ENCODE peak calls at places on chromosomes 3 and 15, in five cellular contexts. T, Q, E, N and F are unnamed samples.

GRCh38 chr15:97984157-97984556 is 23.7 kb downstream of the ARRDC4 start:
- DNase-seq in Q (no peak), N (no peak), E (no peak), T (no peak), F (no peak)

GRCh38 chr3:141303481-141304223 is 64.7 kb upstream of the ZBTB38 start:
- DNase-seq in E (peak), T (peak), Q (peak), N (peak), F (peak)

GRCh38 chr15:79028411-79028964 is 62.1 kb downstream of the RASGRF1 start:
- DNase-seq in N (peak), T (peak), Q (peak), E (peak), F (peak)

GRCh38 chr3:119885746-119886530 is 104.0 kb downstream of the NR1I2 start:
- DNase-seq in T (no peak), N (no peak), Q (no peak), E (no peak), F (no peak)

GRCh38 chr3:180048840-180049239 is 12.1 kb upstream of the PEX5L start:
- DNase-seq in T (no peak), E (no peak), N (no peak), Q (no peak), F (no peak)

GRCh38 chr15:65981837-65982696 is 112.8 kb downstream of the RAB11A start:
- DNase-seq in T (peak), E (peak), N (peak), Q (peak), F (peak)

GRCh38 chr3:2097641-2098191 is 950 bp upstream of the CNTN4 start:
- DNase-seq in N (no peak), Q (peak), E (no peak), T (no peak), F (peak)

GRCh38 chr3:143172313-143173054 is 52.9 kb downstream of the CHST2 start:
- DNase-seq in E (no peak), N (no peak), T (no peak), Q (no peak), F (peak)

GRCh38 chr15:86138798-86139197 is 59.1 kb downstream of the AGBL1 start:
- DNase-seq in E (no peak), T (no peak), N (no peak), Q (no peak), F (no peak)

GRCh38 chr3:114557791-114558190 is 264.0 kb downstream of the TIGIT start:
- DNase-seq in E (no peak), Q (no peak), N (no peak), T (no peak), F (no peak)

GRCh38 chr15:60534546-60534945 is 55.6 kb upstream of the ICE2 start:
- DNase-seq in T (no peak), E (no peak), N (no peak), Q (no peak), F (no peak)

GRCh38 chr3:127711021-127711420 is 38.3 kb downstream of the ABTB1 start:
- DNase-seq in Q (no peak), N (no peak), T (no peak), E (no peak), F (no peak)

GRCh38 chr15:66654718-66655375 is 47.2 kb upstream of the SMAD6 start:
- DNase-seq in E (peak), N (peak), Q (peak), T (peak), F (no peak)

GRCh38 chr3:107412376-107412775 is 35.1 kb downstream of the CCDC54 start:
- DNase-seq in Q (no peak), N (no peak), E (no peak), T (no peak), F (no peak)

GRCh38 chr15:42324308-42324707 is 35.0 kb upstream of the CAPN3 start:
- DNase-seq in E (no peak), T (no peak), N (no peak), Q (no peak), F (no peak)

GRCh38 chr3:15611018-15611417 is 9.5 kb downstream of the BTD start:
- DNase-seq in T (no peak), Q (no peak), E (no peak), N (no peak), F (no peak)

GRCh38 chr15:23857028-23857641 is 170.0 kb upstream of the NDN start:
- DNase-seq in Q (peak), N (peak), E (no peak), T (peak), F (peak)

GRCh38 chr15:51621917-51622268 is 678 bp downstream of the DMXL2 start:
- DNase-seq in E (peak), N (peak), Q (peak), T (peak), F (peak)

GRCh38 chr15:82942691-82943090 is 9.8 kb downstream of the HOMER2 start:
- DNase-seq in T (peak), Q (no peak), N (no peak), E (no peak), F (no peak)

GRCh38 chr3:129625071-129625874 is 18.8 kb upstream of the PLXND1 start:
- DNase-seq in E (no peak), Q (no peak), N (no peak), T (no peak), F (no peak)

GRCh38 chr15:38555686-38556334 is 8.8 kb downstream of the RASGRP1 start:
- DNase-seq in T (no peak), Q (no peak), N (peak), E (no peak), F (no peak)